ENCODE peak calls at places on chromosome 5, in four cellular contexts. One of them, this sample, is unnamed.

GRCh38 chr5:134053840-134054338 is 49.1 kb upstream of the VDAC1 start:
- DNase-seq in AG04450: no peak
- DNase-seq in stimulated activated naive B cell treated with anti-CD40 and anti-IgM and Interleukin-4, amounts not matched to agents 10 μg/mL and 1 μg/mL and 100 μg/mL, for 72 hours: no peak
- DNase-seq in adrenal gland: no peak
- DNase-seq in this sample: no peak

GRCh38 chr5:136007271-136007670 is 21.5 kb upstream of the TGFBI start:
- DNase-seq in adrenal gland: no peak
- DNase-seq in stimulated activated naive B cell treated with anti-CD40 and anti-IgM and Interleukin-4, amounts not matched to agents 10 μg/mL and 1 μg/mL and 100 μg/mL, for 72 hours: no peak
- DNase-seq in AG04450: no peak
- DNase-seq in this sample: no peak

GRCh38 chr5:52870448-52870847 is 82.7 kb downstream of the ITGA1 start:
- DNase-seq in stimulated activated naive B cell treated with anti-CD40 and anti-IgM and Interleukin-4, amounts not matched to agents 10 μg/mL and 1 μg/mL and 100 μg/mL, for 72 hours: no peak
- DNase-seq in adrenal gland: no peak
- DNase-seq in AG04450: no peak
- DNase-seq in this sample: no peak

GRCh38 chr5:126385509-126385908 is 37.7 kb upstream of the GRAMD2B start:
- DNase-seq in adrenal gland: no peak
- DNase-seq in stimulated activated naive B cell treated with anti-CD40 and anti-IgM and Interleukin-4, amounts not matched to agents 10 μg/mL and 1 μg/mL and 100 μg/mL, for 72 hours: no peak
- DNase-seq in AG04450: no peak
- DNase-seq in this sample: no peak

GRCh38 chr5:14490309-14490711 is 91.3 kb upstream of the OTULINL start:
- DNase-seq in AG04450: no peak
- DNase-seq in adrenal gland: peak; percentile 52
- DNase-seq in stimulated activated naive B cell treated with anti-CD40 and anti-IgM and Interleukin-4, amounts not matched to agents 10 μg/mL and 1 μg/mL and 100 μg/mL, for 72 hours: no peak
- DNase-seq in this sample: no peak

GRCh38 chr5:88660326-88660946 is 222.5 kb downstream of the MEF2C start:
- DNase-seq in AG04450: no peak
- DNase-seq in adrenal gland: peak; percentile 77
- DNase-seq in stimulated activated naive B cell treated with anti-CD40 and anti-IgM and Interleukin-4, amounts not matched to agents 10 μg/mL and 1 μg/mL and 100 μg/mL, for 72 hours: no peak
- DNase-seq in this sample: no peak

GRCh38 chr5:149954798-149955197 is 5.8 kb upstream of the SLC26A2 start:
- DNase-seq in adrenal gland: no peak
- DNase-seq in AG04450: no peak
- DNase-seq in stimulated activated naive B cell treated with anti-CD40 and anti-IgM and Interleukin-4, amounts not matched to agents 10 μg/mL and 1 μg/mL and 100 μg/mL, for 72 hours: no peak
- DNase-seq in this sample: no peak

GRCh38 chr5:179400020-179400419 is 54.8 kb upstream of the ADAMTS2 start:
- DNase-seq in AG04450: no peak
- DNase-seq in stimulated activated naive B cell treated with anti-CD40 and anti-IgM and Interleukin-4, amounts not matched to agents 10 μg/mL and 1 μg/mL and 100 μg/mL, for 72 hours: no peak
- DNase-seq in adrenal gland: no peak
- DNase-seq in this sample: no peak

GRCh38 chr5:179967489-179967888 is 59.8 kb upstream of the TBC1D9B start:
- DNase-seq in adrenal gland: no peak
- DNase-seq in stimulated activated naive B cell treated with anti-CD40 and anti-IgM and Interleukin-4, amounts not matched to agents 10 μg/mL and 1 μg/mL and 100 μg/mL, for 72 hours: no peak
- DNase-seq in AG04450: no peak
- DNase-seq in this sample: no peak

GRCh38 chr5:3155029-3155428 is 403.6 kb upstream of the IRX2 start:
- DNase-seq in AG04450: no peak
- DNase-seq in stimulated activated naive B cell treated with anti-CD40 and anti-IgM and Interleukin-4, amounts not matched to agents 10 μg/mL and 1 μg/mL and 100 μg/mL, for 72 hours: no peak
- DNase-seq in adrenal gland: no peak
- DNase-seq in this sample: no peak

GRCh38 chr5:149309354-149309753 is 35.9 kb upstream of the GRPEL2 start:
- DNase-seq in stimulated activated naive B cell treated with anti-CD40 and anti-IgM and Interleukin-4, amounts not matched to agents 10 μg/mL and 1 μg/mL and 100 μg/mL, for 72 hours: no peak
- DNase-seq in adrenal gland: no peak
- DNase-seq in AG04450: no peak
- DNase-seq in this sample: no peak

GRCh38 chr5:6837519-6838110 is 124.4 kb downstream of the TENT4A start:
- DNase-seq in stimulated activated naive B cell treated with anti-CD40 and anti-IgM and Interleukin-4, amounts not matched to agents 10 μg/mL and 1 μg/mL and 100 μg/mL, for 72 hours: no peak
- DNase-seq in adrenal gland: no peak
- DNase-seq in AG04450: no peak
- DNase-seq in this sample: peak; percentile 24

GRCh38 chr5:156191547-156191946 is 135.4 kb upstream of the SGCD start:
- DNase-seq in AG04450: no peak
- DNase-seq in stimulated activated naive B cell treated with anti-CD40 and anti-IgM and Interleukin-4, amounts not matched to agents 10 μg/mL and 1 μg/mL and 100 μg/mL, for 72 hours: no peak
- DNase-seq in adrenal gland: no peak
- DNase-seq in this sample: no peak

GRCh38 chr5:38845555-38846378 is at the start of gene OSMR:
- DNase-seq in AG04450: peak; percentile 97
- DNase-seq in adrenal gland: peak; percentile 97
- DNase-seq in stimulated activated naive B cell treated with anti-CD40 and anti-IgM and Interleukin-4, amounts not matched to agents 10 μg/mL and 1 μg/mL and 100 μg/mL, for 72 hours: no peak
- DNase-seq in this sample: no peak